ENCODE peak calls at places on chromosomes 16 and 17, in seven cellular contexts. L is CD4-positive, alpha-beta T cell; O is astrocyte; D is heart right ventricle; Q is dorsolateral prefrontal cortex; A is left lung; K is pancreas. C is an unnamed sample.
A peak's percentile ranks its signal among the peaks of the same experiment; 100 is the strongest.

GRCh38 chr16:27847030-27847550 is 216.4 kb downstream of the GSG1L start:
- DNase-seq in L (no peak), O (peak; percentile 66), D (no peak), Q (no peak), A (no peak), K (no peak), C (no peak)

GRCh38 chr16:83851473-83851872 is 43.7 kb downstream of the HSBP1 start:
- DNase-seq in L (no peak), O (no peak), D (no peak), Q (no peak), A (no peak), K (no peak), C (no peak)

GRCh38 chr16:73878616-73879015 is 418.0 kb upstream of the PSMD7 start:
- DNase-seq in L (no peak), O (peak; percentile 54), D (peak; percentile 29), Q (no peak), A (no peak), K (no peak), C (peak; percentile 13)

GRCh38 chr16:51839697-51840462 is 688.8 kb upstream of the SALL1 start:
- DNase-seq in L (no peak), O (peak; percentile 36), D (no peak), Q (no peak), A (no peak), K (no peak), C (peak; percentile 58)

GRCh38 chr17:42010898-42011516 is 6.2 kb downstream of the DNAJC7 start:
- DNase-seq in L (no peak), O (no peak), D (no peak), Q (no peak), A (no peak), K (no peak), C (no peak)

GRCh38 chr17:64306850-64307463 is 43.9 kb upstream of the TEX2 start:
- DNase-seq in L (peak; percentile 56), O (peak; percentile 29), D (peak; percentile 66), Q (peak; percentile 65), A (no peak), K (no peak), C (no peak)

GRCh38 chr16:19696961-19697360 is 21.1 kb downstream of the KNOP1 start:
- DNase-seq in L (no peak), O (no peak), D (no peak), Q (peak; percentile 62), A (no peak), K (no peak), C (no peak)

GRCh38 chr17:57210224-57210553 is 46.1 kb upstream of the MSI2 start:
- DNase-seq in L (no peak), O (peak; percentile 21), D (no peak), Q (no peak), A (no peak), K (no peak), C (peak; percentile 89)

GRCh38 chr16:57830890-57831484 is 28.7 kb upstream of the KIFC3 start:
- DNase-seq in L (no peak), O (no peak), D (no peak), Q (no peak), A (no peak), K (no peak), C (no peak)
- H3K27ac ChIP-seq in L (no peak overlapping the region), O (no peak overlapping the region), D (no peak overlapping the region), Q (no peak overlapping the region), A (no peak overlapping the region), K (no peak overlapping the region), C (no peak overlapping the region)

GRCh38 chr17:45276031-45276430 is 14.1 kb upstream of the SPATA32 start:
- DNase-seq in L (no peak), O (no peak), D (no peak), Q (no peak), A (no peak), K (no peak), C (no peak)
- H3K27ac ChIP-seq in L (no peak overlapping the region), O (no peak overlapping the region), D (no peak overlapping the region), Q (no peak overlapping the region), A (no peak overlapping the region), K (no peak overlapping the region), C (no peak overlapping the region)

GRCh38 chr16:81620029-81620428 is 159.1 kb upstream of the PLCG2 start:
- DNase-seq in L (no peak), O (no peak), D (no peak), Q (no peak), A (no peak), K (no peak), C (no peak)
- H3K27ac ChIP-seq in L (no peak overlapping the region), O (no peak overlapping the region), D (no peak overlapping the region), Q (peak overlapping the region; percentile 9), A (no peak overlapping the region), K (no peak overlapping the region), C (peak overlapping the region; percentile 97)

GRCh38 chr16:13999895-14000425 is 71.2 kb upstream of the MRTFB start:
- DNase-seq in L (no peak), O (no peak), D (peak; percentile 66), Q (no peak), A (no peak), K (no peak), C (no peak)

GRCh38 chr16:13997933-13998332 is 73.2 kb upstream of the MRTFB start:
- DNase-seq in L (no peak), O (no peak), D (no peak), Q (no peak), A (no peak), K (no peak), C (peak; percentile 21)

GRCh38 chr16:13997526-13997925 is 73.6 kb upstream of the MRTFB start:
- DNase-seq in L (no peak), O (no peak), D (no peak), Q (no peak), A (no peak), K (no peak), C (no peak)

GRCh38 chr16:14001521-14001920 is 69.6 kb upstream of the MRTFB start:
- DNase-seq in L (no peak), O (no peak), D (no peak), Q (no peak), A (no peak), K (no peak), C (no peak)

DNA sequence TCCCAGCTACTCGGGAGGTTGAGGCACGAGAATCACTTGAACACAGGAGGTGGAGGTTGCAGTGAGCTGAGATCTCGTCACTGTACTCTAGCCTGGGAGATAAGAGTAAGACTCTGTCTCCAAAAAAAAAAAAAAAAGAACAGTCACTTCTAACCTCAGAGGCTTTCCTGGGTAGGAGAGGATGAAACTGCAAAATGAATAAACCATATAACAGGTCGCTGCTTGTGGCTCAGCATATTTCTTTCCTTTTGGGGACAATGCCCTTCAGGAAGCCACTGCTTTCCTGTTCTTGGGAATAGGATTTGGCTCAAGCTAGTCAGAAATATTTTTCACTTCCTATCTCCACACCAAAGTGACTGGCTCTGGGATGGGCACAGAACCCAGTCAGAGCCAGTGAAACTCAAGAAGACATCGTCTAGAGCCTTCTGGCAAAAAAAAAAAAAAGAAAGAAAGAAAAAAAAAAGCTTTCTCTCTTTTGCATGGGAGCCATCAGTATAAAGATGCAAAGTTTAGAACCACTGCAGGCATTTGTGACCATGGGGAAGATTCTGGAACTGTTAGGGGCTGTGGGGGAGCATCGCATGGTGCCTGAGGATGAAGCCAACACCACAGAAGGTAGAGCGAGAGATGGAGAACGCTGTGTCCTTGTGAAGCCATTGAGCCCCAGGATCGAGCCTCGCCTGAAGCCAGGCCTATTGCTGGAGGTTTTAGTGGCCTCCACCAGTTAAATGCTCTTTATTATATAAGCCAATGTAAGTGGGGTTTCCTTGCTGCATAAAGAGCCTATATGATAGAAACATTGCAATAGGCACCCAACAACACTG is 71.8 kb upstream of the MRTFB start:
- DNase-seq in L (no peak), O (no peak), D (no peak), Q (no peak), A (no peak), K (no peak), C (no peak)
- H3K27ac ChIP-seq in L (no peak overlapping the region), O (no peak overlapping the region), D (peak overlapping the region; percentile 86), Q (peak overlapping the region; percentile 71), A (no peak overlapping the region), K (no peak overlapping the region), C (no peak overlapping the region)

GRCh38 chr17:16477666-16478065 is 14.3 kb downstream of the LRRC75A start:
- DNase-seq in L (no peak), O (no peak), D (no peak), Q (no peak), A (no peak), K (no peak), C (no peak)
- H3K27ac ChIP-seq in L (no peak overlapping the region), O (peak overlapping the region; percentile 55), D (peak overlapping the region; percentile 55), Q (no peak overlapping the region), A (no peak overlapping the region), K (no peak overlapping the region), C (no peak overlapping the region)

DNA sequence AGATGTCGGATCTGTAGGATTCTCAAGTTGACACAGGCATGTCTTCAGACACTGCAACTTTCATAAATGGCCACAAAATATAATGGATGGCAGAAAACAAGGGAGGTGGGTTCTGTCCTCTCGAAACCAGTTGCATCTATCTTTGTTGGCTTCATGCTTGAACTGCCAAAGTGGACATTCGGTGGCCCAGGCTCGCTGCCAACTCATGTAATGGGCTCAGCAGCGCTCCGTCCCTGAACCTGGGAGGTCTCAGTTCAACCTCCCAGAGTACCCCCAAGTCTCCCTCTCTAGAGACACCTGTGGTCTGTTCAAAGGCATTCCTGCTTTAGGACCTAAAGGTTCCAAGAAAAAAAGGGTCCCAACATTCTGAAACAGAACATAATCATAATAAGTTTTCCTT is 71.9 kb downstream of the NXN start:
- DNase-seq in L (no peak), O (no peak), D (no peak), Q (no peak), A (no peak), K (no peak), C (no peak)
- H3K27ac ChIP-seq in L (no peak overlapping the region), O (no peak overlapping the region), D (no peak overlapping the region), Q (no peak overlapping the region), A (no peak overlapping the region), K (no peak overlapping the region), C (no peak overlapping the region)

DNA sequence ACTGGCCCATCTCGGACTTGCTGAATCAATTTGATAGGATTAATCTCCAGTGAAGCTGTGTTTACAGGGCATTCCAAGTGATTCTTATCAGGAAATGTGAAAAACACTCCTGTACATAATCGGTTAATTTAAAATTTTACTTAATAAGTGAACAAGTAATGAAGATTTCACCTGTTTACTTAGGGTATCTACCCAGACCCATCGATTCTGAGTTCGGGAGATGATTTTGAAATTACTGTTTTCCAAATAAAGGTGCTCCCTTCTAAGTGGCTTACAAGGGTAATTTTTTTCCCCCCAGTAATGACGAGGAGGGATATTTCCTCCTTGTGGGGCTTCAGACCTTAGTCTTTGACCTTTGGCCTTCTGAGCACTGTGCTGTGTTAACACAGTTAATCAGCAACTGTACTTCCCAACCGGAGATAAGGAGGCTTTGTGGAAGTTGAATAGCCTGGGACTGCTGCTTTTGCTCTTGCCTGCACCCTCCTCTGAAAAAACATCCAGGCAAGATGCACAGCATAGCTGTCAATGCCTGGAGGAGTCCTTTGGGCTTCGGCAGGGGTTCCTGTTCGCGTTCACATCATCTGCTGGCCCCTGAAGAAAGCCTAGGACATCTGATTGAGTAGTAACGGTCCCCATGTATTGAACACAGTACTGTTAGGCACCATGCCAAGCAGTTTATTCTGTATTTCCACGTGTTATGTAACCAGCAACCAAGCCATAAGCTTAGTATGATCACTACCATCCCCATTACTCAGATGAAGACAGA is 1.8 kb downstream of the FAHD1 start:
- DNase-seq in L (no peak), O (no peak), D (no peak), Q (no peak), A (no peak), K (no peak), C (no peak)
- H3K27ac ChIP-seq in L (no peak overlapping the region), O (no peak overlapping the region), D (no peak overlapping the region), Q (no peak overlapping the region), A (no peak overlapping the region), K (peak overlapping the region; percentile 51), C (no peak overlapping the region)